ENCODE peak calls at places on chromosomes 2 and 18, in six cellular contexts. B is left ventricle myocardium superior; N is stimulated activated CD8-positive, alpha-beta memory T cell treated with anti-CD3 and anti-CD28 coated beads, Interleukin-4, amount 100 ng/mL, for 48 hours; X is RWPE1; D is spleen; U is GOT3. T is an unnamed sample.

GRCh38 chr2:74599676-74600075 is 45.2 kb downstream of the DOK1 start:
- DNase-seq in B (no peak), N (no peak), X (no peak), D (no peak), U (no peak), T (no peak)

GRCh38 chr2:237280235-237280634 is 133.7 kb downstream of the COL6A3 start:
- DNase-seq in B (no peak), N (no peak), X (peak; percentile 33), D (no peak), U (peak; percentile 39), T (no peak)

GRCh38 chr2:54166121-54166773 is 50.8 kb downstream of the ACYP2 start:
- DNase-seq in B (no peak), N (no peak), X (no peak), D (no peak), U (no peak), T (no peak)

GRCh38 chr2:60317831-60318230 is 235.6 kb downstream of the BCL11A start:
- DNase-seq in B (no peak), N (no peak), X (no peak), D (no peak), U (no peak), T (peak; percentile 79)

GRCh38 chr2:184956856-184957255 is 358.5 kb downstream of the ZNF804A start:
- DNase-seq in B (no peak), N (no peak), X (no peak), D (no peak), U (no peak), T (no peak)

GRCh38 chr2:163210430-163210918 is 371.9 kb upstream of the KCNH7 start:
- DNase-seq in B (no peak), N (no peak), X (peak; percentile 44), D (no peak), U (no peak), T (no peak)

GRCh38 chr2:130908832-130909231 is 72.1 kb downstream of the ARHGEF4 start:
- DNase-seq in B (no peak), N (no peak), X (no peak), D (no peak), U (no peak), T (no peak)

GRCh38 chr2:59957539-59957938 is 595.9 kb downstream of the BCL11A start:
- DNase-seq in B (no peak), N (no peak), X (no peak), D (no peak), U (no peak), T (no peak)

GRCh38 chr18:11387880-11388279 is 221.5 kb upstream of the SLC35G4 start:
- DNase-seq in B (peak; percentile 77), N (no peak), X (peak; percentile 42), D (no peak), U (no peak), T (peak; percentile 8)

GRCh38 chr2:65501074-65501473 is 68.7 kb upstream of the SPRED2 start:
- DNase-seq in B (no peak), N (no peak), X (no peak), D (no peak), U (no peak), T (no peak)

GRCh38 chr2:110101280-110101844 is 14.3 kb downstream of the MALL start:
- DNase-seq in B (peak; percentile 99), N (peak; percentile 30), X (peak; percentile 90), D (peak; percentile 92), U (peak; percentile 86), T (no peak)

GRCh38 chr2:163719278-163719677 is 16.5 kb downstream of the FIGN start:
- DNase-seq in B (no peak), N (no peak), X (no peak), D (no peak), U (no peak), T (no peak)

GRCh38 chr2:207352978-207353377 is 176.8 kb upstream of the CREB1 start:
- DNase-seq in B (peak; percentile 25), N (no peak), X (no peak), D (no peak), U (no peak), T (no peak)

GRCh38 chr2:165239230-165239629 is at the start of gene SCN2A:
- DNase-seq in B (no peak), N (no peak), X (peak; percentile 14), D (no peak), U (no peak), T (peak; percentile 13)

GRCh38 chr2:105187531-105187930 is 54.0 kb upstream of the GPR45 start:
- DNase-seq in B (no peak), N (no peak), X (no peak), D (no peak), U (no peak), T (no peak)

GRCh38 chr2:109487237-109487869 is 126.4 kb downstream of the SEPTIN10 start:
- DNase-seq in B (no peak), N (no peak), X (no peak), D (no peak), U (no peak), T (no peak)

GRCh38 chr18:42157878-42158277 is 202.8 kb downstream of the PIK3C3 start:
- DNase-seq in B (no peak), N (no peak), X (no peak), D (no peak), U (no peak), T (no peak)

GRCh38 chr2:68743531-68743930 is 8.9 kb downstream of the ARHGAP25 start:
- DNase-seq in B (no peak), N (no peak), X (no peak), D (no peak), U (no peak), T (no peak)

GRCh38 chr2:240914645-240915525 is 8.7 kb downstream of the CROCC2 start:
- DNase-seq in B (peak; percentile 22), N (no peak), X (no peak), D (peak; percentile 65), U (no peak), T (no peak)